ENCODE peak calls at places on chromosomes 2 and 18, in eight cellular contexts. One of them, this sample, is unnamed.

GRCh38 chr2:182366625-182367024 is 60.2 kb downstream of the PDE1A start:
- DNase-seq in astrocyte: peak; percentile 36
- DNase-seq in suprapubic skin: no peak
- DNase-seq in IMR-90: peak; percentile 75
- DNase-seq in aorta: no peak
- DNase-seq in lower lobe of right lung: no peak
- DNase-seq in brain microvascular endothelial cell: no peak
- DNase-seq in endodermal cell: no peak
- DNase-seq in this sample: no peak

GRCh38 chr2:227785293-227785692 is 28.3 kb upstream of the CCL20 start:
- DNase-seq in astrocyte: no peak
- DNase-seq in endodermal cell: no peak
- DNase-seq in IMR-90: no peak
- DNase-seq in aorta: no peak
- DNase-seq in suprapubic skin: no peak
- DNase-seq in lower lobe of right lung: no peak
- DNase-seq in brain microvascular endothelial cell: no peak
- DNase-seq in this sample: no peak

GRCh38 chr2:204705243-204705971 is 160.1 kb downstream of the PARD3B start:
- DNase-seq in brain microvascular endothelial cell: peak; percentile 7
- DNase-seq in suprapubic skin: no peak
- DNase-seq in endodermal cell: no peak
- DNase-seq in IMR-90: peak; percentile 64
- DNase-seq in astrocyte: peak; percentile 80
- DNase-seq in aorta: no peak
- DNase-seq in lower lobe of right lung: no peak
- DNase-seq in this sample: no peak

GRCh38 chr2:129779783-129780182 is 199.7 kb upstream of the RAB6C start:
- DNase-seq in endodermal cell: peak; percentile 28
- DNase-seq in lower lobe of right lung: no peak
- DNase-seq in astrocyte: no peak
- DNase-seq in IMR-90: no peak
- DNase-seq in aorta: no peak
- DNase-seq in brain microvascular endothelial cell: no peak
- DNase-seq in suprapubic skin: peak; percentile 66
- DNase-seq in this sample: no peak

GRCh38 chr2:120402070-120402440 is 56.1 kb downstream of the INHBB start:
- DNase-seq in aorta: no peak
- DNase-seq in endodermal cell: no peak
- DNase-seq in lower lobe of right lung: no peak
- DNase-seq in suprapubic skin: peak; percentile 13
- DNase-seq in astrocyte: no peak
- DNase-seq in IMR-90: no peak
- DNase-seq in brain microvascular endothelial cell: no peak
- DNase-seq in this sample: no peak

GRCh38 chr2:44543773-44544725 is 182.3 kb downstream of the CAMKMT start:
- DNase-seq in brain microvascular endothelial cell: no peak
- DNase-seq in lower lobe of right lung: no peak
- DNase-seq in endodermal cell: no peak
- DNase-seq in IMR-90: no peak
- DNase-seq in astrocyte: no peak
- DNase-seq in aorta: no peak
- DNase-seq in suprapubic skin: no peak
- DNase-seq in this sample: no peak

GRCh38 chr2:165293439-165294420 is 54.5 kb downstream of the SCN2A start:
- DNase-seq in aorta: no peak
- DNase-seq in endodermal cell: peak; percentile 68
- DNase-seq in lower lobe of right lung: no peak
- DNase-seq in brain microvascular endothelial cell: peak; percentile 88
- DNase-seq in suprapubic skin: no peak
- DNase-seq in IMR-90: peak; percentile 87
- DNase-seq in astrocyte: peak; percentile 86
- DNase-seq in this sample: no peak

GRCh38 chr2:176189666-176190641 is 1.5 kb downstream of the HOXD1 start:
- DNase-seq in aorta: no peak
- DNase-seq in IMR-90: no peak
- DNase-seq in lower lobe of right lung: no peak
- DNase-seq in astrocyte: no peak
- DNase-seq in brain microvascular endothelial cell: no peak
- DNase-seq in endodermal cell: peak; percentile 71
- DNase-seq in suprapubic skin: no peak
- DNase-seq in this sample: no peak

GRCh38 chr2:206832886-206833285 is 67.5 kb downstream of the FASTKD2 start:
- DNase-seq in IMR-90: no peak
- DNase-seq in astrocyte: peak; percentile 7
- DNase-seq in endodermal cell: no peak
- DNase-seq in brain microvascular endothelial cell: no peak
- DNase-seq in aorta: no peak
- DNase-seq in suprapubic skin: no peak
- DNase-seq in lower lobe of right lung: no peak
- DNase-seq in this sample: no peak

GRCh38 chr2:127100261-127101047 is 6.5 kb downstream of the BIN1 start:
- DNase-seq in brain microvascular endothelial cell: no peak
- DNase-seq in lower lobe of right lung: no peak
- DNase-seq in suprapubic skin: no peak
- DNase-seq in endodermal cell: peak; percentile 50
- DNase-seq in astrocyte: no peak
- DNase-seq in aorta: peak; percentile 30
- DNase-seq in IMR-90: peak; percentile 19
- DNase-seq in this sample: no peak

GRCh38 chr2:86298411-86299390 is 38.7 kb downstream of the REEP1 start:
- DNase-seq in IMR-90: no peak
- DNase-seq in astrocyte: no peak
- DNase-seq in brain microvascular endothelial cell: no peak
- DNase-seq in aorta: no peak
- DNase-seq in suprapubic skin: peak; percentile 52
- DNase-seq in endodermal cell: peak; percentile 72
- DNase-seq in lower lobe of right lung: no peak
- DNase-seq in this sample: no peak

GRCh38 chr18:3661989-3662388 is 212.0 kb downstream of the TGIF1 start:
- DNase-seq in lower lobe of right lung: no peak
- DNase-seq in IMR-90: no peak
- DNase-seq in endodermal cell: no peak
- DNase-seq in astrocyte: no peak
- DNase-seq in brain microvascular endothelial cell: no peak
- DNase-seq in aorta: no peak
- DNase-seq in suprapubic skin: no peak
- DNase-seq in this sample: no peak

GRCh38 chr2:191245046-191245868 is at the start of gene MYO1B:
- DNase-seq in brain microvascular endothelial cell: peak; percentile 45
- DNase-seq in lower lobe of right lung: peak; percentile 86
- DNase-seq in endodermal cell: peak; percentile 94
- DNase-seq in suprapubic skin: peak; percentile 82
- DNase-seq in aorta: peak; percentile 74
- DNase-seq in astrocyte: peak; percentile 66
- DNase-seq in IMR-90: peak; percentile 74
- DNase-seq in this sample: peak; percentile 80

GRCh38 chr18:8984131-8984670 is 118.3 kb upstream of the NDUFV2 start:
- DNase-seq in astrocyte: no peak
- DNase-seq in aorta: no peak
- DNase-seq in endodermal cell: no peak
- DNase-seq in lower lobe of right lung: no peak
- DNase-seq in suprapubic skin: no peak
- DNase-seq in brain microvascular endothelial cell: no peak
- DNase-seq in IMR-90: no peak
- DNase-seq in this sample: no peak

GRCh38 chr2:157355618-157356017 is 30.0 kb upstream of the ERMN start:
- DNase-seq in brain microvascular endothelial cell: no peak
- DNase-seq in aorta: no peak
- DNase-seq in suprapubic skin: no peak
- DNase-seq in astrocyte: no peak
- DNase-seq in lower lobe of right lung: no peak
- DNase-seq in IMR-90: peak; percentile 7
- DNase-seq in endodermal cell: no peak
- DNase-seq in this sample: no peak

GRCh38 chr2:182897137-182897536 is 30.7 kb upstream of the FRZB start:
- DNase-seq in aorta: no peak
- DNase-seq in astrocyte: peak; percentile 71
- DNase-seq in endodermal cell: no peak
- DNase-seq in IMR-90: peak; percentile 92
- DNase-seq in brain microvascular endothelial cell: peak; percentile 32
- DNase-seq in lower lobe of right lung: no peak
- DNase-seq in suprapubic skin: no peak
- DNase-seq in this sample: no peak

GRCh38 chr18:59961086-59961485 is 61.3 kb downstream of the PMAIP1 start:
- DNase-seq in astrocyte: no peak
- DNase-seq in aorta: no peak
- DNase-seq in endodermal cell: no peak
- DNase-seq in lower lobe of right lung: no peak
- DNase-seq in suprapubic skin: no peak
- DNase-seq in brain microvascular endothelial cell: no peak
- DNase-seq in IMR-90: no peak
- DNase-seq in this sample: no peak

GRCh38 chr18:24492445-24492844 is 32.0 kb downstream of the HRH4 start:
- DNase-seq in IMR-90: no peak
- DNase-seq in endodermal cell: no peak
- DNase-seq in aorta: no peak
- DNase-seq in astrocyte: no peak
- DNase-seq in brain microvascular endothelial cell: no peak
- DNase-seq in lower lobe of right lung: no peak
- DNase-seq in suprapubic skin: peak; percentile 34
- DNase-seq in this sample: no peak

GRCh38 chr2:190786404-190787166 is 94.0 kb upstream of the GLS start:
- DNase-seq in aorta: no peak
- DNase-seq in suprapubic skin: no peak
- DNase-seq in lower lobe of right lung: peak; percentile 61
- DNase-seq in astrocyte: no peak
- DNase-seq in IMR-90: no peak
- DNase-seq in brain microvascular endothelial cell: no peak
- DNase-seq in endodermal cell: no peak
- DNase-seq in this sample: no peak

GRCh38 chr2:155689791-155690190 is 642.7 kb downstream of the NR4A2 start:
- DNase-seq in endodermal cell: no peak
- DNase-seq in astrocyte: no peak
- DNase-seq in IMR-90: no peak
- DNase-seq in aorta: no peak
- DNase-seq in lower lobe of right lung: no peak
- DNase-seq in brain microvascular endothelial cell: no peak
- DNase-seq in suprapubic skin: no peak
- DNase-seq in this sample: no peak

GRCh38 chr2:166593403-166593802 is 99.4 kb upstream of the SCN7A start:
- DNase-seq in brain microvascular endothelial cell: peak; percentile 86
- DNase-seq in endodermal cell: no peak
- DNase-seq in suprapubic skin: no peak
- DNase-seq in lower lobe of right lung: no peak
- DNase-seq in astrocyte: peak; percentile 94
- DNase-seq in aorta: no peak
- DNase-seq in IMR-90: peak; percentile 96
- DNase-seq in this sample: no peak

GRCh38 chr2:78498125-78498524 is 527.4 kb upstream of the REG3G start:
- DNase-seq in lower lobe of right lung: peak; percentile 36
- DNase-seq in suprapubic skin: no peak
- DNase-seq in endodermal cell: no peak
- DNase-seq in brain microvascular endothelial cell: no peak
- DNase-seq in astrocyte: no peak
- DNase-seq in aorta: no peak
- DNase-seq in IMR-90: no peak
- DNase-seq in this sample: no peak

GRCh38 chr2:58377181-58377580 is 136.1 kb upstream of the FANCL start:
- DNase-seq in lower lobe of right lung: no peak
- DNase-seq in astrocyte: no peak
- DNase-seq in suprapubic skin: no peak
- DNase-seq in aorta: no peak
- DNase-seq in endodermal cell: no peak
- DNase-seq in IMR-90: no peak
- DNase-seq in brain microvascular endothelial cell: no peak
- DNase-seq in this sample: no peak

DNA sequence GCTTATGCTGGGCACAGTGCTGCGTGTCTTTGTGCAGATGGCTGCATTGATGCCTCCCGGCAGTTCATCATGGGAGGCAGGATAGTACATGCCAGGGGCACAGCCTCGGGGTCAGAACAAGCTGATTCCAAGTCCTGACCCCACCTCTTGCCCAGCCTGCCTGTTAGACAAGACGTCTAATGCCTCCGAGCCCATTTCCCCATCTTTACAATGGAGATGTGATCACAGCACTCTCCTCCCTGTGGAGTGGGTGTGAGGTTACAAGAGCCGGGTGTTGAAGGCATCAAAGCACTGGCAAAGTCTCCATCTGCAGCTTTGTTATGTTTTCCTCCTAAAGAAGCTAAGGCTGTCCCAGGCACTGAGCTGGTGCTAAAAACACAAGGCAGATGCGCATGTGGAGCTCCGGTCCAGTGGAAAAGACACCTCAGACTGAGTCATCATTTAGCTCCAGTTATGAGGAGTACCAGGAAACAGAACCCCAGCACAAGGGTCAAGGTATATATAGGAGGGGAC is 125.7 kb upstream of the EPAS1 start:
- DNase-seq in IMR-90: peak; percentile 95
- DNase-seq in astrocyte: peak; percentile 79
- DNase-seq in suprapubic skin: no peak
- DNase-seq in lower lobe of right lung: no peak
- DNase-seq in endodermal cell: peak; percentile 71
- DNase-seq in aorta: peak; percentile 24
- DNase-seq in brain microvascular endothelial cell: peak; percentile 88
- DNase-seq in this sample: no peak
- H3K27ac ChIP-seq in IMR-90: peak overlapping the region; percentile 66
- H3K27ac ChIP-seq in astrocyte: peak overlapping the region; percentile 43
- H3K27ac ChIP-seq in suprapubic skin: no peak overlapping the region
- H3K27ac ChIP-seq in lower lobe of right lung: peak overlapping the region; percentile 53
- H3K27ac ChIP-seq in endodermal cell: no peak overlapping the region
- H3K27ac ChIP-seq in aorta: peak overlapping the region; percentile 60
- H3K27ac ChIP-seq in brain microvascular endothelial cell: peak overlapping the region; percentile 63
- H3K27ac ChIP-seq in this sample: peak overlapping the region; percentile 25

GRCh38 chr2:229798446-229799147 is 84.2 kb upstream of the DNER start:
- DNase-seq in IMR-90: peak; percentile 23
- DNase-seq in suprapubic skin: no peak
- DNase-seq in astrocyte: peak; percentile 41
- DNase-seq in aorta: no peak
- DNase-seq in lower lobe of right lung: no peak
- DNase-seq in endodermal cell: no peak
- DNase-seq in brain microvascular endothelial cell: no peak
- DNase-seq in this sample: no peak
- H3K36me3 ChIP-seq in IMR-90: peaks cover 31% of the 10 kb centered on the region
- H3K36me3 ChIP-seq in suprapubic skin: peaks cover 76% of the 10 kb centered on the region
- H3K36me3 ChIP-seq in astrocyte: peaks cover 46% of the 10 kb centered on the region
- H3K36me3 ChIP-seq in aorta: peaks cover 2% of the 10 kb centered on the region
- H3K36me3 ChIP-seq in lower lobe of right lung: peaks cover 98% of the 10 kb centered on the region
- H3K36me3 ChIP-seq in endodermal cell: peaks cover 93% of the 10 kb centered on the region
- H3K36me3 ChIP-seq in brain microvascular endothelial cell: peaks cover 42% of the 10 kb centered on the region
- H3K36me3 ChIP-seq in this sample: peaks cover 75% of the 10 kb centered on the region

DNA sequence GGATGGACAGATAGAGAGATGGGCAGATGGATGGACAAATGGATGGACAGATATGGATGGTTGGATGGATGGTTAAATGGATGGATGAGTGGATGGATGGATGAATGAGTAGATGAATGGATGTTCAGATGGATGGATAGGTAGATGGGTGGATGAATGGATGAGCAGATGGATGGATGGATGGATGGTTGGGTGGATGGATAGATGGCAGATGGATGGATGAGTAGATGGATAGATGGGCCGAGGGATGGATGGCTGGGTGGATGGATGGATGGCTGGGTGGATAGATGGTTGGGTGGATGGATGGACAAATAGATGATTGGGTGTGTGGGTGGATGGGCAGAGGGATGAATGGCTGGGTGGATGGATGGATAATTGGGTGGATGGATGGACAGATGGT is 98.9 kb upstream of the OTOS start:
- DNase-seq in brain microvascular endothelial cell: no peak
- DNase-seq in astrocyte: no peak
- DNase-seq in aorta: no peak
- DNase-seq in endodermal cell: peak; percentile 21
- DNase-seq in lower lobe of right lung: no peak
- DNase-seq in suprapubic skin: peak; percentile 40
- DNase-seq in IMR-90: no peak
- DNase-seq in this sample: no peak
- H3K27ac ChIP-seq in brain microvascular endothelial cell: no peak overlapping the region
- H3K27ac ChIP-seq in astrocyte: no peak overlapping the region
- H3K27ac ChIP-seq in aorta: no peak overlapping the region
- H3K27ac ChIP-seq in endodermal cell: no peak overlapping the region
- H3K27ac ChIP-seq in lower lobe of right lung: no peak overlapping the region
- H3K27ac ChIP-seq in suprapubic skin: no peak overlapping the region
- H3K27ac ChIP-seq in IMR-90: no peak overlapping the region
- H3K27ac ChIP-seq in this sample: no peak overlapping the region

GRCh38 chr2:11639503-11639902 is 30.5 kb downstream of the NTSR2 start:
- DNase-seq in endodermal cell: no peak
- DNase-seq in aorta: no peak
- DNase-seq in suprapubic skin: no peak
- DNase-seq in brain microvascular endothelial cell: no peak
- DNase-seq in astrocyte: no peak
- DNase-seq in lower lobe of right lung: no peak
- DNase-seq in IMR-90: no peak
- DNase-seq in this sample: no peak
- H3K36me3 ChIP-seq in endodermal cell: peaks cover 91% of the 10 kb centered on the region
- H3K36me3 ChIP-seq in aorta: no peaks in the 10 kb centered on the region
- H3K36me3 ChIP-seq in suprapubic skin: peaks cover 30% of the 10 kb centered on the region
- H3K36me3 ChIP-seq in brain microvascular endothelial cell: no peaks in the 10 kb centered on the region
- H3K36me3 ChIP-seq in astrocyte: no peaks in the 10 kb centered on the region
- H3K36me3 ChIP-seq in lower lobe of right lung: no peaks in the 10 kb centered on the region
- H3K36me3 ChIP-seq in IMR-90: no peaks in the 10 kb centered on the region
- H3K36me3 ChIP-seq in this sample: peaks cover 12% of the 10 kb centered on the region

This sample was measured in left ventricle myocardium inferior.